ENCODE peak calls at places on chromosome 6, in eight cellular contexts. S, L, B, C, U, R, Y and V are unnamed samples.

GRCh38 chr6:150867117-150867516 is 1.6 kb downstream of the MTHFD1L start:
- DNase-seq in S (no peak), L (peak; percentile 26), B (no peak), C (no peak), U (no peak), R (no peak), Y (no peak), V (no peak)

GRCh38 chr6:1873781-1874180 is 264.1 kb downstream of the FOXC1 start:
- DNase-seq in S (no peak), L (no peak), B (no peak), C (no peak), U (no peak), R (no peak), Y (no peak), V (no peak)

GRCh38 chr6:144343736-144344428 is 58.7 kb downstream of the UTRN start:
- DNase-seq in S (no peak), L (peak; percentile 18), B (no peak), C (no peak), U (no peak), R (no peak), Y (no peak), V (no peak)

GRCh38 chr6:46302816-46303215 is 132.0 kb upstream of the ENPP5 start:
- DNase-seq in S (no peak), L (no peak), B (no peak), C (no peak), U (no peak), R (no peak), Y (no peak), V (no peak)

GRCh38 chr6:132063204-132063603 is 112.0 kb upstream of the CCN2 start:
- DNase-seq in S (peak; percentile 81), L (peak; percentile 63), B (no peak), C (no peak), U (peak; percentile 37), R (no peak), Y (no peak), V (no peak)

GRCh38 chr6:130943738-130944137 is 116.5 kb downstream of the SMLR1 start:
- DNase-seq in S (no peak), L (no peak), B (no peak), C (no peak), U (no peak), R (no peak), Y (no peak), V (no peak)

GRCh38 chr6:35425284-35425683 is 26.9 kb upstream of the FANCE start:
- DNase-seq in S (peak; percentile 91), L (peak; percentile 65), B (no peak), C (no peak), U (peak; percentile 93), R (no peak), Y (no peak), V (no peak)

GRCh38 chr6:35497571-35498406 is 910 bp upstream of the TEAD3 start:
- DNase-seq in S (peak; percentile 60), L (peak; percentile 56), B (peak; percentile 77), C (peak; percentile 80), U (peak; percentile 78), R (peak; percentile 89), Y (peak; percentile 57), V (peak; percentile 82)

GRCh38 chr6:391559-392440 is at the start of gene IRF4:
- DNase-seq in S (no peak), L (no peak), B (no peak), C (no peak), U (peak; percentile 28), R (no peak), Y (no peak), V (no peak)

GRCh38 chr6:3825851-3826581 is 23.2 kb upstream of the FAM50B start:
- DNase-seq in S (peak; percentile 98), L (peak; percentile 97), B (peak; percentile 85), C (peak; percentile 86), U (peak; percentile 98), R (peak; percentile 84), Y (no peak), V (peak; percentile 92)

GRCh38 chr6:128235556-128235955 is 284.8 kb downstream of the PTPRK start:
- DNase-seq in S (peak; percentile 31), L (peak; percentile 61), B (no peak), C (no peak), U (no peak), R (no peak), Y (no peak), V (no peak)

GRCh38 chr6:5764401-5764955 is 242.2 kb downstream of the NRN1 start:
- DNase-seq in S (peak; percentile 23), L (no peak), B (no peak), C (no peak), U (peak; percentile 87), R (no peak), Y (no peak), V (no peak)

GRCh38 chr6:104607501-104607900 is 252.2 kb downstream of the HACE1 start:
- DNase-seq in S (no peak), L (no peak), B (no peak), C (no peak), U (no peak), R (no peak), Y (no peak), V (no peak)

GRCh38 chr6:134774244-134774643 is 175.7 kb downstream of the ALDH8A1 start:
- DNase-seq in S (peak; percentile 40), L (peak; percentile 87), B (no peak), C (no peak), U (peak; percentile 55), R (no peak), Y (no peak), V (no peak)

GRCh38 chr6:159433550-159433949 is 259.5 kb downstream of the SOD2 start:
- DNase-seq in S (no peak), L (no peak), B (no peak), C (no peak), U (no peak), R (no peak), Y (no peak), V (no peak)

GRCh38 chr6:169205176-169206160 is 48.2 kb downstream of the THBS2 start:
- DNase-seq in S (no peak), L (no peak), B (no peak), C (no peak), U (peak; percentile 85), R (peak; percentile 60), Y (no peak), V (peak; percentile 66)

GRCh38 chr6:51007237-51007636 is 188.6 kb downstream of the TFAP2B start:
- DNase-seq in S (no peak), L (no peak), B (no peak), C (no peak), U (no peak), R (no peak), Y (no peak), V (no peak)

GRCh38 chr6:17842014-17842776 is 135.5 kb upstream of the NUP153 start:
- DNase-seq in S (no peak), L (no peak), B (no peak), C (no peak), U (no peak), R (no peak), Y (peak; percentile 61), V (no peak)

GRCh38 chr6:68880050-68880449 is 245.0 kb downstream of the ADGRB3 start:
- DNase-seq in S (no peak), L (no peak), B (no peak), C (no peak), U (peak; percentile 3), R (no peak), Y (peak; percentile 53), V (no peak)

GRCh38 chr6:4903751-4904370 is 100.0 kb downstream of the RPP40 start:
- DNase-seq in S (no peak), L (no peak), B (no peak), C (no peak), U (no peak), R (no peak), Y (peak; percentile 82), V (peak; percentile 50)

DNA sequence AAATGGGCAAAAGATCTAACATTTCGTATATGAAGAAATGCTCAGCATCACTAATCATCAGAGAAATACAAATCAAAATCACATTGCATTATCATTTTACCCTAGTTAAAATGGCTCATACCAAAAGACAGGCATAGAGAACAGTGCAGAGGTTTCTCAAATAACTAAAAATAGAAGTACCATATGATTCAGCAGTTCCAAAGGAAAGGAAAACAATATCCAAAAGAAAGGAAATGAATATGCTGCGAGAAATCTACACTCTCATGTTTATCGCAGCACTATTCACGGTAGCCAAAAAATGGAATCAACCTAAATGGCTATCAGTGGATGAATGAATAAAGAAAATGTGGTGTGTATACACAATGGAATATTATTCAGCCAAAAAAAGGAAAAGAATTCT is 63.5 kb downstream of the VTA1 start:
- DNase-seq in S (peak; percentile 20), L (no peak), B (no peak), C (no peak), U (no peak), R (no peak), Y (no peak), V (no peak)
- H3K36me3 ChIP-seq in S (peaks cover 10% of the 10 kb centered on the region), L (peaks cover 10% of the 10 kb centered on the region), B (peaks cover 34% of the 10 kb centered on the region), C (peaks cover 58% of the 10 kb centered on the region), U (peaks cover 30% of the 10 kb centered on the region), R (no peaks in the 10 kb centered on the region), Y (peaks cover 22% of the 10 kb centered on the region), V (no peaks in the 10 kb centered on the region)

DNA sequence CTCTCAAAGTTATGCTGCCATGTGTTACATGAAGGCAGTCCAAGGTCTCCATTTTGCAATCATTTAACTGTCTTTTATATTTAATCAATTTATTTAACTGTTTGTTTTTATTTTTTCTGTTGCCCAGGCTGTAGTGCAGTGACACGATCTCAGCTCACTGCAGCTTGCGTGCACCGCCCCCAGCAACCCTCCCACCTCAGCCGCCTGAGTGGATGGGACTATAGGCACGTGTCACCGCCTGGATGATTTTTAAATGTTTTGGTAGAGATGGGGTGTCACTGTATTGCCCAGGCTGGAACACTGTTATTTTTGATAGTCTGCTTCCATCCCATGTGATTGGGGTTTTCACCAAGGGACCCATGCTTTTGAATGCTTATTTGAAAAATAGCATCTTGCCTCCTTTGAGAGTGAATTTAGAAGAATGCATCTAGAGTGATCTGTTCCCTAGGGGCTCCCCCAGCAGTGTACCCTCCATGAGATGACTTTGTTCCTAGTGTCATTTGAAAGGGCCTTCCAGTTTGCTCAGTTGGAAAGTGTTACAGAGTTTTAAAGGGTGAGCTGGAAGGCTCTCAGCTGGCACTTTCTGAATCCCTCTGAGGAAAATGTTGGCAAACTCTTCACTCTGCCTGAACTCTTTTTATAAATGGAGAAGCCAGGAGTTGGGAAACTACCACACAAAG is 143.3 kb downstream of the JARID2 start:
- DNase-seq in S (no peak), L (no peak), B (no peak), C (no peak), U (peak; percentile 64), R (no peak), Y (no peak), V (no peak)
- H3K27ac ChIP-seq in S (no peak overlapping the region), L (no peak overlapping the region), B (no peak overlapping the region), C (no peak overlapping the region), U (peak overlapping the region; percentile 32), R (no peak overlapping the region), Y (no peak overlapping the region), V (no peak overlapping the region)

DNA sequence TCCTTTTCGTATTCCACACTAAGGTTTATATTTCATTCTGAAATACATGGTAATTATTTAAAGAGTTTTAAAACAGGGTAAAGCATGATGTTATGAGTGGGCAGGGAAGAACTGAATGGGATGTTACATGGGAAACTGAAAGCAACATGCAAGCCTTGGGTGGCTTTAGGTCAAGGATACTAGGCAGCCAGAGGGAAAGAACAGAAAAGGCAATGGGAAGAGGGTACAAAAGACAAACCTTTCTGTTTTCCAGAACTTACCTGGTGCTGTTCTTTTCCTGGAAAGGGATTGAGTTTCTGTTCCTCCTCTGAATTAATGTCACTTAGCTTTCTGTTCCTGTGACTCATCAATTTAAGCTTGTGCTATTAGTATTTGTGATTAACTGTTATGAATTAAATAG is 71.2 kb upstream of the SMIM8 start:
- DNase-seq in S (no peak), L (no peak), B (no peak), C (no peak), U (no peak), R (no peak), Y (no peak), V (no peak)
- H3K36me3 ChIP-seq in S (peaks cover 15% of the 10 kb centered on the region), L (peaks cover 13% of the 10 kb centered on the region), B (peaks cover 61% of the 10 kb centered on the region), C (peaks cover 83% of the 10 kb centered on the region), U (peaks cover 59% of the 10 kb centered on the region), R (no peaks in the 10 kb centered on the region), Y (peaks cover 84% of the 10 kb centered on the region), V (no peaks in the 10 kb centered on the region)

GRCh38 chr6:31351734-31352496 is 5.1 kb downstream of the HLA-B start:
- DNase-seq in S (no peak), L (no peak), B (no peak), C (no peak), U (no peak), R (no peak), Y (no peak), V (no peak)
- H3K27ac ChIP-seq in S (no peak overlapping the region), L (no peak overlapping the region), B (no peak overlapping the region), C (no peak overlapping the region), U (no peak overlapping the region), R (no peak overlapping the region), Y (no peak overlapping the region), V (no peak overlapping the region)